ENCODE peak calls at places on chromosome 20, in seven cellular contexts. Z is tibial nerve; G is CD8-positive, alpha-beta T cell; L is pancreas; O is mucosa of descending colon; B is left ventricle myocardium inferior; S is suprapubic skin. W is an unnamed sample. For H3K4me1, the result is how much of the 10 kb centered on the place peaks cover.

GRCh38 chr20:60224914-60225313 is 266.7 kb downstream of the CDH26 start:
- DNase-seq in Z (no peak), S (no peak), B (no peak), G (no peak), O (no peak), L (no peak), W (peak)

GRCh38 chr20:63969851-63970713 is at the start of gene ZNF512B:
- DNase-seq in B (peak), L (peak), G (peak), S (peak), Z (no peak), O (peak), W (peak)

GRCh38 chr20:51725584-51726176 is 42.5 kb downstream of the ATP9A start:
- DNase-seq in L (no peak), Z (no peak), S (no peak), O (no peak), G (no peak), B (no peak), W (no peak)

GRCh38 chr20:36322131-36322530 is 16.0 kb downstream of the DLGAP4 start:
- DNase-seq in Z (no peak), L (no peak), G (no peak), O (no peak), S (no peak), B (no peak), W (no peak)

GRCh38 chr20:50270569-50270968 is 79.9 kb downstream of the CEBPB start:
- DNase-seq in S (no peak), G (no peak), L (no peak), B (peak), Z (no peak), O (no peak), W (no peak)

GRCh38 chr20:16801919-16802651 is 53.9 kb downstream of the OTOR start:
- DNase-seq in G (peak), L (peak), Z (peak), B (peak), O (peak), S (no peak), W (peak)

GRCh38 chr20:13684566-13685222 is 46.0 kb upstream of the TASP1 start:
- DNase-seq in Z (no peak), L (no peak), G (no peak), S (no peak), B (no peak), O (no peak), W (no peak)

GRCh38 chr20:59636791-59637370 is 32.5 kb downstream of the PHACTR3 start:
- DNase-seq in L (no peak), S (no peak), O (no peak), B (no peak), G (no peak), Z (no peak), W (no peak)

GRCh38 chr20:36653456-36653855 is 7.5 kb upstream of the SLA2 start:
- DNase-seq in L (no peak), B (no peak), Z (no peak), G (no peak), S (no peak), O (no peak), W (no peak)

GRCh38 chr20:1993986-1994385 is at the start of gene PDYN:
- DNase-seq in S (peak), L (no peak), G (no peak), Z (no peak), B (no peak), O (no peak), W (no peak)

GRCh38 chr20:22411568-22412450 is 172.6 kb downstream of the FOXA2 start:
- DNase-seq in G (no peak), B (peak), S (no peak), O (peak), L (no peak), Z (no peak), W (no peak)

GRCh38 chr20:58342104-58342945 is 32.8 kb downstream of the RAB22A start:
- DNase-seq in B (no peak), O (no peak), G (no peak), L (no peak), S (no peak), Z (no peak), W (no peak)

GRCh38 chr20:57860576-57860975 is 150.8 kb upstream of the PMEPA1 start:
- DNase-seq in O (no peak), G (peak), B (no peak), Z (no peak), S (peak), L (no peak), W (no peak)

GRCh38 chr20:19973920-19974620 is 43.1 kb upstream of the NAA20 start:
- DNase-seq in S (peak), Z (peak), O (peak), G (no peak), L (no peak), B (peak), W (no peak)

GRCh38 chr20:54123587-54124180 is 50.1 kb downstream of the CYP24A1 start:
- DNase-seq in L (no peak), G (no peak), B (no peak), Z (no peak), O (peak), S (no peak), W (no peak)

GRCh38 chr20:38221041-38221589 is 39.4 kb downstream of the KIAA1755 start:
- DNase-seq in L (peak), B (peak), G (peak), O (peak), Z (peak), S (no peak), W (peak)

GRCh38 chr20:57241592-57241991 is 24.8 kb downstream of the BMP7 start:
- DNase-seq in O (no peak), G (no peak), B (no peak), S (no peak), Z (no peak), L (no peak), W (no peak)

GRCh38 chr20:64180673-64181072 is 16.4 kb downstream of the MYT1 start:
- DNase-seq in L (no peak), O (no peak), B (no peak), G (no peak), S (no peak), Z (no peak), W (no peak)

GRCh38 chr20:50229156-50229605 is 38.6 kb downstream of the CEBPB start:
- DNase-seq in G (no peak), S (no peak), L (peak), Z (no peak), B (no peak), O (no peak), W (no peak)

GRCh38 chr20:60255426-60255825 is 297.2 kb downstream of the CDH26 start:
- DNase-seq in L (no peak), G (no peak), O (no peak), B (no peak), Z (no peak), S (no peak), W (no peak)

GRCh38 chr20:61014486-61014885 is 237.6 kb upstream of the CDH4 start:
- DNase-seq in Z (no peak), B (no peak), O (no peak), L (no peak), S (no peak), G (no peak), W (no peak)

GRCh38 chr20:5136096-5136495 is 9.3 kb downstream of the CDS2 start:
- DNase-seq in Z (no peak), G (no peak), L (no peak), S (no peak), O (no peak), B (no peak), W (no peak)
- H3K4me3 ChIP-seq in Z (no peak), G (no peak), L (no peak), S (no peak), O (no peak), B (peak), W (no peak)

GRCh38 chr20:32468860-32469259 is 110.7 kb downstream of the ASXL1 start:
- DNase-seq in L (peak), Z (no peak), G (no peak), O (no peak), B (no peak), S (no peak), W (no peak)
- H3K4me1 ChIP-seq in L (under half), Z (half or more), G (under half), O (half or more), B (half or more), S (under half), W (under half)

GRCh38 chr20:25309395-25310267 is 61.7 kb downstream of the PYGB start:
- DNase-seq in B (no peak), G (no peak), L (peak), Z (peak), O (peak), S (peak), W (peak)

GRCh38 chr20:25308671-25309394 is 60.9 kb downstream of the PYGB start:
- DNase-seq in B (no peak), G (no peak), S (peak), L (peak), O (no peak), Z (no peak), W (no peak)

GRCh38 chr20:25313608-25314007 is 65.7 kb downstream of the PYGB start:
- DNase-seq in L (no peak), Z (no peak), B (no peak), S (no peak), G (no peak), O (no peak), W (no peak)

GRCh38 chr20:25310268-25310920 is 62.5 kb downstream of the PYGB start:
- DNase-seq in G (peak), S (peak), L (peak), B (no peak), Z (peak), O (peak), W (peak)

DNA sequence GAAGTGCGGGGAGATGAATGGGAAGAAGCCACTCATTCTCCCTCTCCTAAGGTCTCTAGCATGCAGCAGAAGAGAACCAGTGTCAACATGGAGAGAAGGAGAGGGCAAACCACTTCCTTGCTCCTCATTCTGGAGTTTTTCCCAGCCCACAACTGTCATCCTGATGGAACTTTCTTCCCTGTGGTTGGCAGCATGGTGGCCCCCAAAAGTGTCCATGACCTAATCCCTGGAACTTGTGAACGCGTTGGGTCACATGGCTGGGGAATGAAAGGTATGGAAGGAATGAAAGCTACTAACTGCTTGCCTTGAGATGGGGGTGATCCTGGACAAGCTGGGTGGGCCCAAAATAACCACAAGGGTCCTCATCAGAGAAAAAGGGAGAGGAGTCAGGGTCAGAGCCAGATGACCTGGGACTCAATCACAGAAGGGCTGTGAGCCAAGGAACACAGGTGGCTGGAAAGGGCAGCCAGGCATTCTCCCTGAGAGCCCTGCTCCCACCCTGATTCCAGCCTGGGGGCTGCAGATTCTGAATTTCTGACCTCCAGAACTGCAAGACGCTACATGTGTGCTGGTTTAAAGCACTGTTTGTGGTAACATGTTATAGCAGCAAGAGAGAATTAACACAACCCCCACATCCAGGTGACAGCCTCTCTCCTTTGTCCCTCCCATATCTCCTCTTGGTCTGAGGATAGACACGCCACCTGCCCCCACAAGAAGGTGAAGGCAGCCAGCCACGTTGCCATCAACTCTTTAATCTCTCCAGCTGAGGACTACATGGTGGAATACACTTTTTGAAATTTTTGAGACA is 63.2 kb downstream of the PYGB start:
- DNase-seq in S (peak), G (no peak), B (no peak), O (no peak), L (peak), Z (peak), W (no peak)
- H3K4me3 ChIP-seq in S (peak), G (no peak), B (peak), O (no peak), L (no peak), Z (no peak), W (no peak)

DNA sequence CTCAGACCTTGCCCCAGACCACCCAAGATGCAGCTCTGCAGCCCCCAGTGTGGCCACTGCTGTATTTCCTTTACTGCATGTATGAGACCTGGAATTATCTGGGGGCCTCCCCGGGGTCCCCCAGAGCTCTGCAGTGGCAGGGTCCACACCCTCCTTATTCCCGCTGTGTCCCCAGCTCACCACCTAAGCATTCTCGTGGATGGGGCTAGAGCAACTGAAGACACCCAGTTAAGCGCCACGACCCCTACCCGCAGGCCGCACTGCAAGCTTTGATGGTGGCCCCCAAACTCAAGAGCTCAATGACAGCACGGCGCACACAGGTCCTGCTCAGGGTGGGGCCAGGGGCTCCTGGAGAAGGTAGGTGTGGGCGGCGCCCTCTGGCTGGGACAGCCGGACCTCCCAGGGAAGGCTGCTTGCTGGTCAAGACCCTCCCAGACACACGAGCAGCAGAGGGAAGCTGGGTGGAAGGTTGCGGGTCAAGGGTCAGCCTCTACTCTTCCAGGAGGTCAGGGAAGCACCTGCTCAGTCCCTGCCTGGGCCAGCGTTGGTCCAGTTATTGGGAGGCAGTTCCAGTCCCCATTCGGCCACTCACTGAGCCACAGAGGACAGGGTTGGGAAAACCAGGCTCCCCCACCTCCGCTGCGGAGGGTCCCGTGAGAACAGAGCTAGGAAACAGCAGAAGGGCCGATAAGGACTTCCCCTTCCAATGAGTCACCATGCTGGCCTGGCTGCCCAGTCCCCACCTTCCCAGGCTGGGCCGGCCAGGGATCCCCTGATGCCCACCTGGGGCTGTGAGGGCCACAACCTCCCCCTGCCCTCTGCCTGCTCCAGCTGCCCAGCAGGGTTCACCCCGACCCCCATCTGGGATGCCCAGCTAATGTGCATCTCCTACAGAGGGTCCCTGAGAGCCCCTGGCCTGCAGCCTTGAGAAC is 2.9 kb downstream of the LAMA5 start:
- DNase-seq in S (no peak), O (no peak), B (peak), L (peak), G (no peak), Z (no peak), W (peak)
- H3K4me1 ChIP-seq in S (half or more), O (under half), B (half or more), L (under half), G (under half), Z (half or more), W (under half)